ENCODE peak calls at places on chromosomes 7 and 10, in six cellular contexts. W, F, N, H, X and B are unnamed samples.

GRCh38 chr7:80583901-80584300 is 54.5 kb upstream of the CD36 start:
- DNase-seq in W (peak; percentile 64), F (no peak), N (no peak), H (no peak), X (no peak), B (no peak)

GRCh38 chr7:70588151-70588550 is 543.8 kb upstream of the GALNT17 start:
- DNase-seq in W (no peak), F (no peak), N (no peak), H (no peak), X (no peak), B (no peak)

GRCh38 chr10:101126684-101127628 is 4.1 kb upstream of the TLX1 start:
- DNase-seq in W (no peak), F (no peak), N (no peak), H (no peak), X (no peak), B (no peak)

GRCh38 chr7:102253076-102253972 is 33.3 kb upstream of the SH2B2 start:
- DNase-seq in W (no peak), F (no peak), N (no peak), H (no peak), X (no peak), B (no peak)

GRCh38 chr7:44797329-44798258 is 1.1 kb downstream of the PPIA start:
- DNase-seq in W (peak; percentile 86), F (peak; percentile 62), N (peak; percentile 76), H (peak; percentile 92), X (peak; percentile 93), B (peak; percentile 83)

GRCh38 chr7:55065511-55066229 is 46.9 kb downstream of the EGFR start:
- DNase-seq in W (peak; percentile 91), F (no peak), N (peak; percentile 40), H (no peak), X (peak; percentile 69), B (no peak)

GRCh38 chr7:86116-86515 is 106.3 kb upstream of the FAM20C start:
- DNase-seq in W (no peak), F (no peak), N (no peak), H (no peak), X (peak; percentile 3), B (no peak)

GRCh38 chr10:5571826-5572225 is 47.1 kb downstream of the CALML3 start:
- DNase-seq in W (no peak), F (no peak), N (no peak), H (no peak), X (no peak), B (no peak)

GRCh38 chr7:30143748-30144251 is 9.0 kb downstream of the MTURN start:
- DNase-seq in W (peak; percentile 43), F (no peak), N (no peak), H (no peak), X (no peak), B (no peak)

DNA sequence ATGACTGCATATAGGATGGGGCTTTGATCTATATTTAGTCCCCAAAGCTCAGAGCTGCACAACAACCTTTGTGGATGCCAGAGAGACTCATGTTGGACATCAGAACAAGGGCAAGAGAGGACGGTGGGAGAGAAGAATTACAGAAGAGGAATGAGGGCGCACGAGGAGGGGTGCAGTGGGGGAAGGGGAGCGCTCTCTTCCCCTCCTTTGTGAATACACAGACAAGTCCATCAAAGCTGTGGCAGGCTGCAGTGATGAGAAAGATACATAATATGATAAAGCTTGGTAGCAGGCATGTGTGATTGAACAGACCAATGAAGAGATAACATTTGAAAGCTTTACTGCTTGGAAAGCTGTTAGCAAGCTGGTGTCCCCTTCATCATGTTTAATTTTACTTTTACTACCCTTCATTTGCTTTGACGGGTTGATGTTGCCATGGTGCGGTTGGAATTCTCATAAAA is 857.8 kb downstream of the KCNMA1 start:
- DNase-seq in W (no peak), F (no peak), N (peak; percentile 30), H (no peak), X (peak; percentile 3), B (no peak)
- H3K27ac ChIP-seq in W (no peak overlapping the region), F (peak overlapping the region; percentile 41), N (peak overlapping the region; percentile 81), H (no peak overlapping the region), X (peak overlapping the region; percentile 17), B (no peak overlapping the region)

DNA sequence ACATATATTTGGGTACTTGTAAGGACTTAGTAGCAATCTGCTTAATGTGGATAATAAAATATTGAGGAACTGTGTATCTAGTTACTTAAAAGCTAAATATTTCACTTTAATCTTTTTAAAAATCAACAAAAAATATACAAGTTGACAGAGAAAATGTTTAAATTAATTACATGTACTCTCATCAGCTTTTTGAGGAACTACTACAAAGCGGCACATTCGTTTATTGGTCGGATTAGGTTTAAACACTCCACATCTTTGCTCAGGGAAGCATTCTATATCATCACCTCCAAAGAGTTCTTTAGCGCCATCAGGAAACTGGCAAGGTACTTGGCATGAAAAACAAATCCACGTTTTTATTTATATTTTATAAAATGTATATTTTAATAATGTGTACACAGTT is 1.6 kb downstream of the ATOH7 start:
- DNase-seq in W (no peak), F (no peak), N (no peak), H (no peak), X (no peak), B (no peak)
- H3K27ac ChIP-seq in W (no peak overlapping the region), F (no peak overlapping the region), N (no peak overlapping the region), H (no peak overlapping the region), X (no peak overlapping the region), B (no peak overlapping the region)

GRCh38 chr10:12400266-12400931 is 51.1 kb downstream of the CAMK1D start:
- DNase-seq in W (no peak), F (no peak), N (no peak), H (no peak), X (no peak), B (no peak)
- H3K27ac ChIP-seq in W (no peak overlapping the region), F (no peak overlapping the region), N (no peak overlapping the region), H (no peak overlapping the region), X (no peak overlapping the region), B (no peak overlapping the region)

DNA sequence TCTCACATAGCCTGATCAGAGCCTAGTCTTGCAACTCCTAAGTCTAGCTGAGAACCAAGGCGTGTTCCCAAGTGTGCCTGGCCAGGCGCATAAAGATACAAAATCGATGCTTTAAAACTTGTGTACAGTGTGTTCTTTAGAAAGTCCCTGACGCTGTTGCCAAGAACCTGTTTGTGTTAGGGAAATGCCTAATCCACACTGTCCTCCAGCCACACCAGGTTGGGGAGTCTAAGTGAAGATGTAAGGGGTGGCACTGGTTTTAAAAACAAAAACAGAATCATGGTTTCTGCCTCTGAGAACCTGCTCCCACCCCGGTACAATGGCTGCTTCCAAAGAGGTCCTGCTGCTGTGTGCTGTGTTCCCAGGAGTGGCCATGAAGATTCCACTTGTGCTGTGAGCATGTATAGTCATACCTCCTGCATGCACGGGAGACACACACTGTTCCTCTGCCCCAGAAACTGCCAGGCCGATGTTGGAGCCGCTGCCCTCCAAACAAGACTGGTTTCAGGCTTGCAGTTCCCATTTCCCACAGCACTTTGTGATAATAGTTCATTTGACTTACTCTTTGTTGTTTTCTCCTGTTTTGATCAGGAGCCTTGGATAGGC is 88.5 kb downstream of the CCNY start:
- DNase-seq in W (no peak), F (no peak), N (no peak), H (no peak), X (no peak), B (no peak)
- H3K27ac ChIP-seq in W (no peak overlapping the region), F (no peak overlapping the region), N (no peak overlapping the region), H (no peak overlapping the region), X (no peak overlapping the region), B (peak overlapping the region; percentile 60)

GRCh38 chr7:156606618-156607331 is 33.8 kb upstream of the RNF32 start:
- DNase-seq in W (no peak), F (no peak), N (no peak), H (no peak), X (no peak), B (no peak)
- H3K27ac ChIP-seq in W (no peak overlapping the region), F (no peak overlapping the region), N (no peak overlapping the region), H (no peak overlapping the region), X (no peak overlapping the region), B (no peak overlapping the region)

DNA sequence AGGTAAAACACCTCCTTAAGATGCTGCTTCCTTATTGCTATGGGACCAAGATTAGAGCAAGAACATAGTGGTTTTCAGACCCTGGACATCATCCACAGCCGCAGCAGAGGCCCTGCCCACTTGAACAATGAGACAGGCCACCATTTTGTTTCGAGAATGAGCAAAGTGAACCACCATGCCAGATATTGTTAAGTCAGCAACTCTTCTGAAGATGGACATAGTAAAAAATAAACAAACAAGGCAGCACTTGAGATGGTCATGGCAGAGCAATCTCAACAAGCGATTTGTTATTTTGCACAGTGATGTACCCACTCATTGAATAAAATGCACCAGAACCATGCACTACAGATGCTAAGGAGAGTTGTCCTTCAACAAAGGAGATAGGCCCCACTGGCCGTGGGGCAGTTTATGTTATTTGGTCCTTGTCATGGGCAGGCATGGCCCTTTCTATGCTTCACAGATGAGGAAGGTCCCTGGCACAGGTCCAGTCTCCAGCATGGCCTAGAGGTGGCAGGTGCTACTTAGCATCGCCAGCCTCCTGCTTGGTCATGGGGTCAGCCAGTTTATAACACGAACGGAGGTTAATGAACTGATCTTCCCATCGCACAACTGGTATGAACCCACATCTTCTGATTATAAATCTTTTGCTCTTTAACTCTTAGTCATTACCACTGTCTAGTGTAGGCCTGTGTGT is 44.1 kb downstream of the IKZF1 start:
- DNase-seq in W (no peak), F (no peak), N (no peak), H (no peak), X (no peak), B (no peak)
- H3K27ac ChIP-seq in W (no peak overlapping the region), F (no peak overlapping the region), N (no peak overlapping the region), H (no peak overlapping the region), X (no peak overlapping the region), B (no peak overlapping the region)

GRCh38 chr10:4051011-4051407 is 266.0 kb upstream of the KLF6 start:
- DNase-seq in W (peak; percentile 83), F (no peak), N (no peak), H (no peak), X (no peak), B (no peak)
- H3K27ac ChIP-seq in W (peak overlapping the region; percentile 73), F (no peak overlapping the region), N (no peak overlapping the region), H (no peak overlapping the region), X (peak overlapping the region; percentile 53), B (peak overlapping the region; percentile 45)

DNA sequence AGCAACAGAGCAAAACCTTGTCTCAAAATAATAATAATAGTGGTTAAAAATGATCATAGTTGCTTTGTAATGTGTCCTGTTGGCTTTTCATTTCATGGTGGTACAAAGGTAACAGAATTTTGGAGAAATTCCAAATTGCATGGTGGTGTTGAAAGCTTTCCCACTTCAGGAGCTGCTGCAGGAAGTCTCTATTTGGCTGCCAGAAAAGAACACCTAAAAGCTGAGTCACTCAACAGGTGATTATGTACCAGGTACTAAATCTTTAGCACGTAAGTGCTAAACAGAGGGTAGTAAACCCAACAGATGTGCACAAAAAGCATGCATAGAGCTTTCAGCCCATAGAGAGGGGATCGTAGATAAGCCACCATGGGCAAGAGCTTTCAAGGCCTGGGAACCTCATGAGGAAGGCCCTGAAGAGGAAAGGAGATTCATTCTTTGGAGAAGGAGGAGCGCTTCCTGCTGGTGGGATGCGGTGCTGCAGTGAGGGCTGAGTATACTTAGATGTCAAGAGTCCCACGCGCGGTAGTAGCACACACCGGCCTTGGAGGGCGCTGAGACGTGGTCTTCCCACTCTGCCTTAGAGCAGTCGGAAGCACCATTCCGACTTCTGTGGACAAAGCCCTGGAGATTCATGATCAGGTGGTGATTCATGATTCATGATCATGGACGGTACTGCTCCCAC is 118.7 kb downstream of the RALA start:
- DNase-seq in W (peak; percentile 58), F (peak; percentile 30), N (peak; percentile 92), H (peak; percentile 78), X (peak; percentile 58), B (no peak)
- H3K27ac ChIP-seq in W (no peak overlapping the region), F (no peak overlapping the region), N (no peak overlapping the region), H (no peak overlapping the region), X (no peak overlapping the region), B (no peak overlapping the region)

GRCh38 chr10:31347705-31348104 is 28.7 kb downstream of the ZEB1 start:
- DNase-seq in W (no peak), F (no peak), N (no peak), H (no peak), X (no peak), B (no peak)
- H3K27ac ChIP-seq in W (no peak overlapping the region), F (no peak overlapping the region), N (no peak overlapping the region), H (no peak overlapping the region), X (no peak overlapping the region), B (no peak overlapping the region)